ENCODE peak calls at places on chromosomes 4 and X, in eight cellular contexts. One of them, this sample, is unnamed. For H3K4me1, the result is how much of the 10 kb centered on the place peaks cover.

GRCh38 chr4:175330652-175331051 is 412.5 kb downstream of the ADAM29 start:
- DNase-seq in right cardiac atrium: no peak
- DNase-seq in CD4-positive, alpha-beta memory T cell: no peak
- DNase-seq in CD8-positive, alpha-beta T cell: no peak
- DNase-seq in stomach: no peak
- DNase-seq in A549: no peak
- DNase-seq in SJSA1: no peak
- DNase-seq in heart left ventricle: no peak
- DNase-seq in this sample: no peak

GRCh38 chrX:46326161-46326560 is 219.1 kb downstream of the ZNF674 start:
- DNase-seq in right cardiac atrium: no peak
- DNase-seq in CD4-positive, alpha-beta memory T cell: no peak
- DNase-seq in CD8-positive, alpha-beta T cell: no peak
- DNase-seq in stomach: no peak
- DNase-seq in A549: no peak
- DNase-seq in SJSA1: peak
- DNase-seq in heart left ventricle: no peak
- DNase-seq in this sample: no peak

GRCh38 chr4:128812360-128812958 is 3.0 kb downstream of the JADE1 start:
- DNase-seq in right cardiac atrium: no peak
- DNase-seq in CD4-positive, alpha-beta memory T cell: no peak
- DNase-seq in CD8-positive, alpha-beta T cell: no peak
- DNase-seq in stomach: peak
- DNase-seq in A549: peak
- DNase-seq in SJSA1: peak
- DNase-seq in heart left ventricle: peak
- DNase-seq in this sample: peak

GRCh38 chr4:26171953-26172352 is 148.9 kb upstream of the RBPJ start:
- DNase-seq in right cardiac atrium: no peak
- DNase-seq in CD4-positive, alpha-beta memory T cell: no peak
- DNase-seq in CD8-positive, alpha-beta T cell: no peak
- DNase-seq in stomach: no peak
- DNase-seq in A549: no peak
- DNase-seq in SJSA1: peak
- DNase-seq in heart left ventricle: no peak
- DNase-seq in this sample: no peak

GRCh38 chrX:24264383-24264782 is 49.5 kb downstream of the SUPT20HL2 start:
- DNase-seq in right cardiac atrium: no peak
- DNase-seq in CD4-positive, alpha-beta memory T cell: no peak
- DNase-seq in CD8-positive, alpha-beta T cell: no peak
- DNase-seq in stomach: no peak
- DNase-seq in A549: peak
- DNase-seq in SJSA1: no peak
- DNase-seq in heart left ventricle: no peak
- DNase-seq in this sample: no peak

GRCh38 chr4:87802858-87803257 is 3.5 kb downstream of the IBSP start:
- DNase-seq in right cardiac atrium: no peak
- DNase-seq in CD4-positive, alpha-beta memory T cell: no peak
- DNase-seq in CD8-positive, alpha-beta T cell: no peak
- DNase-seq in stomach: no peak
- DNase-seq in A549: no peak
- DNase-seq in SJSA1: no peak
- DNase-seq in heart left ventricle: no peak
- DNase-seq in this sample: no peak

GRCh38 chr4:112540695-112541094 is 24.7 kb upstream of the NEUROG2 start:
- DNase-seq in right cardiac atrium: no peak
- DNase-seq in CD4-positive, alpha-beta memory T cell: no peak
- DNase-seq in CD8-positive, alpha-beta T cell: no peak
- DNase-seq in stomach: no peak
- DNase-seq in A549: no peak
- DNase-seq in SJSA1: no peak
- DNase-seq in heart left ventricle: no peak
- DNase-seq in this sample: no peak

GRCh38 chr4:82833696-82834313 is 35.2 kb upstream of the SCD5 start:
- DNase-seq in right cardiac atrium: no peak
- DNase-seq in CD4-positive, alpha-beta memory T cell: no peak
- DNase-seq in CD8-positive, alpha-beta T cell: no peak
- DNase-seq in stomach: no peak
- DNase-seq in A549: no peak
- DNase-seq in SJSA1: peak
- DNase-seq in heart left ventricle: peak
- DNase-seq in this sample: no peak

GRCh38 chrX:119870626-119871131 is 854 bp downstream of the RNF113A start:
- DNase-seq in right cardiac atrium: no peak
- DNase-seq in CD4-positive, alpha-beta memory T cell: peak
- DNase-seq in CD8-positive, alpha-beta T cell: no peak
- DNase-seq in stomach: no peak
- DNase-seq in A549: no peak
- DNase-seq in SJSA1: peak
- DNase-seq in heart left ventricle: no peak
- DNase-seq in this sample: no peak

GRCh38 chrX:70694339-70695122 is 214.0 kb downstream of the TEX11 start:
- DNase-seq in right cardiac atrium: no peak
- DNase-seq in CD4-positive, alpha-beta memory T cell: no peak
- DNase-seq in CD8-positive, alpha-beta T cell: no peak
- DNase-seq in stomach: no peak
- DNase-seq in A549: no peak
- DNase-seq in SJSA1: no peak
- DNase-seq in heart left ventricle: no peak
- DNase-seq in this sample: no peak

GRCh38 chrX:13491061-13491460 is 78.3 kb upstream of the EGFL6 start:
- DNase-seq in right cardiac atrium: no peak
- DNase-seq in CD4-positive, alpha-beta memory T cell: no peak
- DNase-seq in CD8-positive, alpha-beta T cell: no peak
- DNase-seq in stomach: no peak
- DNase-seq in A549: no peak
- DNase-seq in SJSA1: no peak
- DNase-seq in heart left ventricle: no peak
- DNase-seq in this sample: no peak

GRCh38 chr4:169314906-169315305 is 44.1 kb upstream of the SH3RF1 start:
- DNase-seq in right cardiac atrium: peak
- DNase-seq in CD4-positive, alpha-beta memory T cell: no peak
- DNase-seq in CD8-positive, alpha-beta T cell: no peak
- DNase-seq in stomach: peak
- DNase-seq in A549: peak
- DNase-seq in SJSA1: peak
- DNase-seq in heart left ventricle: peak
- DNase-seq in this sample: no peak

GRCh38 chrX:11944486-11944885 is 186.4 kb downstream of the MSL3 start:
- DNase-seq in right cardiac atrium: peak
- DNase-seq in CD4-positive, alpha-beta memory T cell: no peak
- DNase-seq in CD8-positive, alpha-beta T cell: no peak
- DNase-seq in stomach: no peak
- DNase-seq in A549: peak
- DNase-seq in SJSA1: peak
- DNase-seq in heart left ventricle: no peak
- DNase-seq in this sample: peak

GRCh38 chrX:9598344-9598743 is 133.5 kb downstream of the TBL1X start:
- DNase-seq in right cardiac atrium: no peak
- DNase-seq in CD4-positive, alpha-beta memory T cell: no peak
- DNase-seq in CD8-positive, alpha-beta T cell: no peak
- DNase-seq in stomach: peak
- DNase-seq in A549: no peak
- DNase-seq in SJSA1: no peak
- DNase-seq in heart left ventricle: no peak
- DNase-seq in this sample: no peak

GRCh38 chrX:57211906-57212305 is 74.6 kb upstream of the FAAH2 start:
- DNase-seq in right cardiac atrium: no peak
- DNase-seq in CD4-positive, alpha-beta memory T cell: no peak
- DNase-seq in CD8-positive, alpha-beta T cell: no peak
- DNase-seq in stomach: no peak
- DNase-seq in A549: no peak
- DNase-seq in SJSA1: no peak
- DNase-seq in heart left ventricle: no peak
- DNase-seq in this sample: no peak

GRCh38 chr4:37661643-37662221 is 24.4 kb downstream of the RELL1 start:
- DNase-seq in right cardiac atrium: no peak
- DNase-seq in CD4-positive, alpha-beta memory T cell: no peak
- DNase-seq in CD8-positive, alpha-beta T cell: no peak
- DNase-seq in stomach: no peak
- DNase-seq in A549: no peak
- DNase-seq in SJSA1: peak
- DNase-seq in heart left ventricle: no peak
- DNase-seq in this sample: no peak

GRCh38 chr4:88007304-88008132 is at the start of gene PKD2:
- DNase-seq in right cardiac atrium: peak
- DNase-seq in CD4-positive, alpha-beta memory T cell: peak
- DNase-seq in CD8-positive, alpha-beta T cell: peak
- DNase-seq in stomach: peak
- DNase-seq in A549: peak
- DNase-seq in SJSA1: peak
- DNase-seq in heart left ventricle: peak
- DNase-seq in this sample: peak

GRCh38 chrX:373641-374471 is 12.9 kb downstream of the PPP2R3B start:
- DNase-seq in right cardiac atrium: peak
- DNase-seq in CD4-positive, alpha-beta memory T cell: peak
- DNase-seq in CD8-positive, alpha-beta T cell: no peak
- DNase-seq in stomach: no peak
- DNase-seq in A549: peak
- DNase-seq in SJSA1: no peak
- DNase-seq in heart left ventricle: peak
- DNase-seq in this sample: peak

GRCh38 chr4:129453524-129453923 is 357.6 kb downstream of the C4orf33 start:
- DNase-seq in right cardiac atrium: no peak
- DNase-seq in CD4-positive, alpha-beta memory T cell: no peak
- DNase-seq in CD8-positive, alpha-beta T cell: no peak
- DNase-seq in stomach: no peak
- DNase-seq in A549: no peak
- DNase-seq in SJSA1: no peak
- DNase-seq in heart left ventricle: no peak
- DNase-seq in this sample: no peak

GRCh38 chr4:153426207-153426886 is 39.8 kb upstream of the TMEM131L start:
- DNase-seq in right cardiac atrium: no peak
- DNase-seq in CD4-positive, alpha-beta memory T cell: peak
- DNase-seq in CD8-positive, alpha-beta T cell: no peak
- DNase-seq in stomach: no peak
- DNase-seq in A549: no peak
- DNase-seq in SJSA1: no peak
- DNase-seq in heart left ventricle: no peak
- DNase-seq in this sample: no peak
- H3K4me1 ChIP-seq in right cardiac atrium: under half
- H3K4me1 ChIP-seq in CD4-positive, alpha-beta memory T cell: half or more
- H3K4me1 ChIP-seq in CD8-positive, alpha-beta T cell: under half
- H3K4me1 ChIP-seq in stomach: under half
- H3K4me1 ChIP-seq in A549: under half
- H3K4me1 ChIP-seq in SJSA1: under half
- H3K4me1 ChIP-seq in heart left ventricle: under half
- H3K4me1 ChIP-seq in this sample: under half

GRCh38 chr4:147825451-147826287 is 93.8 kb downstream of the ARHGAP10 start:
- DNase-seq in right cardiac atrium: peak
- DNase-seq in CD4-positive, alpha-beta memory T cell: no peak
- DNase-seq in CD8-positive, alpha-beta T cell: no peak
- DNase-seq in stomach: peak
- DNase-seq in A549: no peak
- DNase-seq in SJSA1: no peak
- DNase-seq in heart left ventricle: peak
- DNase-seq in this sample: no peak
- H3K4me1 ChIP-seq in right cardiac atrium: under half
- H3K4me1 ChIP-seq in CD4-positive, alpha-beta memory T cell: under half
- H3K4me1 ChIP-seq in CD8-positive, alpha-beta T cell: under half
- H3K4me1 ChIP-seq in stomach: half or more
- H3K4me1 ChIP-seq in A549: under half
- H3K4me1 ChIP-seq in SJSA1: under half
- H3K4me1 ChIP-seq in heart left ventricle: under half
- H3K4me1 ChIP-seq in this sample: under half

DNA sequence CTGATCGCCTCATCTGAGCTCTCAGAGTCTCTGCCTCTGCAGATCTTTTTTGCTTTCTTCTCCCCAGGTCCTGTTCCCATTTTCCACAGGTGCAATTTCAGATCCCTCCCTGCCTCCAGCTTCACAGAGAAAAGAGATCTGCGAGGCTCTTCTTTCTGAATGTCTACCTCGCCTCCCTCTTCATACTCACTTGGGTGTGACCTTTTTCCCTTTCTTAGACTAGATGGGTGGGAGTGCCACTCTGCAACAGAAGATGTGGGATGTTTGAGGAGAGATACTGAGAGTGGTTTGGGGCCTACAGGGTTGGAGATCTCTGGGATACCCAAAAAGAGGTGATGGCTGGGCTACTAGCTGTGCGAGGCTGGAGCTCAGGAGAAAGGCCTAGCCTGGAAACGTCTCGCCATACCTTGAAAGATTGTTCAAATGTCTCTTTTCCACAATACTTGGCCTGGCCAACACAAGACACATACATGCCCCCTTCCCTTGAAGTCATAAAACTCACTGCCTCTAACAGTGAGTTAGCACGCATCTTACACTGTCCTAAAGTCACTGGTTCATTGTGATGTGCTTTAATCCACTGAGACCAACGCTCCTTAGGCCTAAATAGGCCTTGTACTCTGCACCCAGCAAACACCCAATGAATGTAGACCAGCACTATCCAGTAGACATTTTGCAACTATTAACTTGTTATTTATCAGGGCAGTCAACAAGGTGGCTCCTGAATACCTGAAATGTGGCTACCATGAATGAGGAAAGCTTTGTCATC is 33.6 kb downstream of the IRF2 start:
- DNase-seq in right cardiac atrium: no peak
- DNase-seq in CD4-positive, alpha-beta memory T cell: no peak
- DNase-seq in CD8-positive, alpha-beta T cell: no peak
- DNase-seq in stomach: no peak
- DNase-seq in A549: no peak
- DNase-seq in SJSA1: no peak
- DNase-seq in heart left ventricle: no peak
- DNase-seq in this sample: no peak
- H3K4me1 ChIP-seq in right cardiac atrium: under half
- H3K4me1 ChIP-seq in CD4-positive, alpha-beta memory T cell: half or more
- H3K4me1 ChIP-seq in CD8-positive, alpha-beta T cell: half or more
- H3K4me1 ChIP-seq in stomach: half or more
- H3K4me1 ChIP-seq in A549: under half
- H3K4me1 ChIP-seq in SJSA1: under half
- H3K4me1 ChIP-seq in heart left ventricle: half or more
- H3K4me1 ChIP-seq in this sample: under half

GRCh38 chr4:52996261-52997131 is 134.4 kb downstream of the RASL11B start:
- DNase-seq in right cardiac atrium: peak
- DNase-seq in CD4-positive, alpha-beta memory T cell: no peak
- DNase-seq in CD8-positive, alpha-beta T cell: no peak
- DNase-seq in stomach: no peak
- DNase-seq in A549: no peak
- DNase-seq in SJSA1: no peak
- DNase-seq in heart left ventricle: peak
- DNase-seq in this sample: no peak

GRCh38 chr4:52993771-52994170 is 131.7 kb downstream of the RASL11B start:
- DNase-seq in right cardiac atrium: no peak
- DNase-seq in CD4-positive, alpha-beta memory T cell: no peak
- DNase-seq in CD8-positive, alpha-beta T cell: no peak
- DNase-seq in stomach: no peak
- DNase-seq in A549: no peak
- DNase-seq in SJSA1: no peak
- DNase-seq in heart left ventricle: no peak
- DNase-seq in this sample: no peak

GRCh38 chr4:52998413-52998812 is 136.3 kb downstream of the RASL11B start:
- DNase-seq in right cardiac atrium: no peak
- DNase-seq in CD4-positive, alpha-beta memory T cell: no peak
- DNase-seq in CD8-positive, alpha-beta T cell: no peak
- DNase-seq in stomach: no peak
- DNase-seq in A549: no peak
- DNase-seq in SJSA1: no peak
- DNase-seq in heart left ventricle: no peak
- DNase-seq in this sample: no peak

GRCh38 chr4:52995341-52996030 is 133.4 kb downstream of the RASL11B start:
- DNase-seq in right cardiac atrium: no peak
- DNase-seq in CD4-positive, alpha-beta memory T cell: no peak
- DNase-seq in CD8-positive, alpha-beta T cell: no peak
- DNase-seq in stomach: no peak
- DNase-seq in A549: no peak
- DNase-seq in SJSA1: no peak
- DNase-seq in heart left ventricle: no peak
- DNase-seq in this sample: no peak

GRCh38 chr4:52997132-52997416 is 135.0 kb downstream of the RASL11B start:
- DNase-seq in right cardiac atrium: no peak
- DNase-seq in CD4-positive, alpha-beta memory T cell: no peak
- DNase-seq in CD8-positive, alpha-beta T cell: no peak
- DNase-seq in stomach: no peak
- DNase-seq in A549: no peak
- DNase-seq in SJSA1: no peak
- DNase-seq in heart left ventricle: no peak
- DNase-seq in this sample: no peak
- H3K4me1 ChIP-seq in right cardiac atrium: under half
- H3K4me1 ChIP-seq in CD4-positive, alpha-beta memory T cell: under half
- H3K4me1 ChIP-seq in CD8-positive, alpha-beta T cell: under half
- H3K4me1 ChIP-seq in stomach: under half
- H3K4me1 ChIP-seq in A549: under half
- H3K4me1 ChIP-seq in SJSA1: under half
- H3K4me1 ChIP-seq in heart left ventricle: under half
- H3K4me1 ChIP-seq in this sample: under half